ENCODE peak calls at places on chromosomes 16 and 17, in six cellular contexts. N is SK-N-SH, I is HCT116, R is K562, J is GM12878, V is HepG2. X is an unnamed sample.

GRCh38 chr17:68355093-68355492 is 63.8 kb downstream of the ARSG start:
- DNase-seq in N (no peak), I (no peak), R (no peak), J (no peak), V (no peak), X (no peak)

GRCh38 chr17:17837966-17838962 is 1.5 kb upstream of the SREBF1 start:
- DNase-seq in N (no peak), I (peak), R (no peak), J (no peak), V (peak), X (no peak)

GRCh38 chr17:8935194-8935593 is 30.3 kb downstream of the PIK3R5 start:
- DNase-seq in N (no peak), I (no peak), R (no peak), J (no peak), V (no peak), X (no peak)

GRCh38 chr17:61253937-61254677 is 145.5 kb upstream of the TBX2 start:
- DNase-seq in N (no peak), I (no peak), R (no peak), J (no peak), V (no peak), X (no peak)

GRCh38 chr17:32277284-32277683 is 11.7 kb downstream of the RHBDL3 start:
- DNase-seq in N (no peak), I (no peak), R (no peak), J (no peak), V (no peak), X (peak)

GRCh38 chr16:49492090-49492801 is 118.6 kb downstream of the C16orf78 start:
- DNase-seq in N (peak), I (no peak), R (peak), J (no peak), V (no peak), X (no peak)

GRCh38 chr16:20385844-20386832 is 18.4 kb downstream of the PDILT start:
- DNase-seq in N (peak), I (peak), R (peak), J (no peak), V (peak), X (peak)

GRCh38 chr16:17109413-17109812 is 361.3 kb downstream of the XYLT1 start:
- DNase-seq in N (no peak), I (no peak), R (no peak), J (no peak), V (no peak), X (no peak)

GRCh38 chr16:67966549-67967182 is 1.8 kb downstream of the SLC12A4 start:
- DNase-seq in N (no peak), I (peak), R (peak), J (no peak), V (peak), X (peak)

GRCh38 chr16:64282181-64282580 is 839.7 kb downstream of the CDH11 start:
- DNase-seq in N (no peak), I (no peak), R (no peak), J (no peak), V (no peak), X (no peak)

GRCh38 chr17:1143573-1143972 is 36.2 kb downstream of the ABR start:
- DNase-seq in N (peak), I (no peak), R (no peak), J (no peak), V (no peak), X (no peak)

GRCh38 chr17:49634487-49634865 is 43.4 kb downstream of the SPOP start:
- DNase-seq in N (no peak), I (no peak), R (no peak), J (no peak), V (no peak), X (no peak)

GRCh38 chr16:67395105-67395457 is 1.8 kb upstream of the TPPP3 start:
- DNase-seq in N (no peak), I (no peak), R (no peak), J (no peak), V (no peak), X (no peak)

GRCh38 chr17:59418732-59419166 is 87.3 kb downstream of the YPEL2 start:
- DNase-seq in N (peak), I (no peak), R (no peak), J (no peak), V (no peak), X (no peak)

GRCh38 chr16:72961115-72961832 is 86.7 kb downstream of the ZFHX3 start:
- DNase-seq in N (peak), I (no peak), R (peak), J (no peak), V (no peak), X (no peak)

GRCh38 chr17:8120520-8121443 is 2.5 kb upstream of the ALOXE3 start:
- DNase-seq in N (peak), I (peak), R (peak), J (peak), V (no peak), X (no peak)

GRCh38 chr17:79042421-79043190 is 18.6 kb downstream of the C1QTNF1 start:
- DNase-seq in N (peak), I (peak), R (peak), J (no peak), V (peak), X (peak)

GRCh38 chr17:4625181-4625601 is 16.3 kb downstream of the ALOX15 start:
- DNase-seq in N (no peak), I (no peak), R (no peak), J (no peak), V (no peak), X (no peak)

GRCh38 chr17:38628441-38628840 is 22.7 kb upstream of the SRCIN1 start:
- DNase-seq in N (peak), I (peak), R (peak), J (no peak), V (peak), X (peak)

GRCh38 chr16:14240216-14240843 is 169.2 kb downstream of the MRTFB start:
- DNase-seq in N (no peak), I (no peak), R (no peak), J (no peak), V (peak), X (no peak)

GRCh38 chr17:14553847-14554246 is 253.0 kb downstream of the HS3ST3B1 start:
- DNase-seq in N (no peak), I (no peak), R (no peak), J (no peak), V (no peak), X (no peak)

GRCh38 chr17:31469959-31470358 is 78.5 kb downstream of the RAB11FIP4 start:
- DNase-seq in N (no peak), I (no peak), R (no peak), J (no peak), V (peak), X (no peak)

GRCh38 chr16:85607331-85607765 is 5.8 kb upstream of the GSE1 start:
- DNase-seq in N (peak), I (no peak), R (peak), J (no peak), V (no peak), X (no peak)

GRCh38 chr16:54275956-54276355 is 10.6 kb downstream of the IRX3 start:
- DNase-seq in N (no peak), I (no peak), R (no peak), J (no peak), V (no peak), X (no peak)

GRCh38 chr17:6843241-6843890 is 11.8 kb upstream of the TEKT1 start:
- DNase-seq in N (peak), I (peak), R (peak), J (no peak), V (peak), X (peak)

GRCh38 chr17:69578385-69578936 is 164.0 kb downstream of the MAP2K6 start:
- DNase-seq in N (no peak), I (no peak), R (no peak), J (no peak), V (no peak), X (no peak)

GRCh38 chr17:27473748-27474609 is 17.7 kb downstream of the KSR1 start:
- DNase-seq in N (no peak), I (no peak), R (peak), J (peak), V (no peak), X (peak)

GRCh38 chr17:57234252-57235092 is 21.9 kb upstream of the MSI2 start:
- DNase-seq in N (no peak), I (no peak), R (no peak), J (no peak), V (no peak), X (no peak)

GRCh38 chr17:1645207-1646171 is at the start of gene SCARF1:
- DNase-seq in N (no peak), I (no peak), R (no peak), J (no peak), V (no peak), X (no peak)

GRCh38 chr16:80299416-80299815 is 241.4 kb upstream of the DYNLRB2 start:
- DNase-seq in N (no peak), I (no peak), R (no peak), J (no peak), V (peak), X (peak)

GRCh38 chr17:59914274-59914854 is 21.4 kb downstream of the RPS6KB1 start:
- DNase-seq in N (peak), I (peak), R (peak), J (no peak), V (peak), X (peak)

GRCh38 chr17:29342148-29342765 is 47.9 kb upstream of the TAOK1 start:
- DNase-seq in N (no peak), I (no peak), R (no peak), J (no peak), V (no peak), X (no peak)

GRCh38 chr17:55540414-55541091 is 29.3 kb upstream of the SMIM36 start:
- DNase-seq in N (no peak), I (no peak), R (no peak), J (no peak), V (no peak), X (no peak)

GRCh38 chr17:1966274-1967086 is 58.7 kb downstream of the RTN4RL1 start:
- DNase-seq in N (no peak), I (no peak), R (no peak), J (no peak), V (no peak), X (no peak)

GRCh38 chr17:4854181-4854681 is 21.1 kb downstream of the MINK1 start:
- DNase-seq in N (no peak), I (no peak), R (no peak), J (no peak), V (peak), X (no peak)

GRCh38 chr17:17445296-17445924 is 31.4 kb upstream of the MED9 start:
- DNase-seq in N (no peak), I (no peak), R (no peak), J (no peak), V (no peak), X (peak)

GRCh38 chr16:59527206-59527997 is 793.3 kb upstream of the GOT2 start:
- DNase-seq in N (no peak), I (no peak), R (no peak), J (no peak), V (no peak), X (peak)
- TF ChIP-seq JUND in N (no peak), I (no peak), R (no peak), J (no peak), V (no peak), X (no peak)

DNA sequence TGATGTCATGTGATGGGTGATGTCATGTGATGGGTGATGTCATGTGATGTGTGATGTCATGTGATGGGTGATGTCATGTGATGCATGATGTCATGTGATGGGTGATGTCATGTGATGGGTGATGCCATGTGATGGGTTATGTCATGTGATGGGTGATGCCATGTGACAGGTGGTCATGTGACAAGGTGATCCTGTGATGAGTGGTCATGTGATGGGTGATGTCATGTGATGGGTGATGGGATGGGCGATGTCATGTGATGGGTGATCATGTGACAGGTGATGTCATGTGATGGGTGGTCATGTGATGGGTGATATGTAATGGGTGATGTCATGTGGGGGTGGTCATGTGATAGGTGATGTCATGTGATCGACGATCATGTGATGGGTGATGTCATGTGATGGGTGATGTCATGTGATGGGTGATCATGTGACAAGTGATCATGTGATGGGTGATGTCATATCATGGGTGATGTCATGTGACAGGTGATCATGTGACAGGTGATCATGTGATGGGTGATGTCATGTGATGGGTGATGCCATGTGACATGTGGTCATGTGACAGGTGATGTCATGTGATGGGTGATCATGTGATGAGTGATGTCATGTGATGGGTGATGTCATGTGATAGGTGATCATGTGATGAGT is 17.2 kb downstream of the CD300LB start:
- DNase-seq in N (no peak), I (peak), R (peak), J (peak), V (peak), X (no peak)
- TF ChIP-seq JUND in N (no peak), I (peak), R (peak), J (no peak), V (peak), X (no peak)

GRCh38 chr16:2437032-2437790 is 8.0 kb downstream of the CCNF start:
- DNase-seq in N (no peak), I (no peak), R (no peak), J (no peak), V (no peak), X (no peak)
- TF ChIP-seq JUND in N (no peak), I (no peak), R (no peak), J (no peak), V (no peak), X (no peak)

GRCh38 chr16:29804455-29805231 is 1.7 kb upstream of the MAZ start:
- DNase-seq in N (no peak), I (no peak), R (peak), J (no peak), V (no peak), X (no peak)
- TF ChIP-seq JUND in N (no peak), I (no peak), R (no peak), J (no peak), V (no peak), X (no peak)

GRCh38 chr16:84054271-84054670 is 11.7 kb upstream of the SLC38A8 start:
- DNase-seq in N (no peak), I (no peak), R (no peak), J (no peak), V (no peak), X (no peak)
- TF ChIP-seq JUND in N (no peak), I (no peak), R (no peak), J (no peak), V (no peak), X (no peak)

DNA sequence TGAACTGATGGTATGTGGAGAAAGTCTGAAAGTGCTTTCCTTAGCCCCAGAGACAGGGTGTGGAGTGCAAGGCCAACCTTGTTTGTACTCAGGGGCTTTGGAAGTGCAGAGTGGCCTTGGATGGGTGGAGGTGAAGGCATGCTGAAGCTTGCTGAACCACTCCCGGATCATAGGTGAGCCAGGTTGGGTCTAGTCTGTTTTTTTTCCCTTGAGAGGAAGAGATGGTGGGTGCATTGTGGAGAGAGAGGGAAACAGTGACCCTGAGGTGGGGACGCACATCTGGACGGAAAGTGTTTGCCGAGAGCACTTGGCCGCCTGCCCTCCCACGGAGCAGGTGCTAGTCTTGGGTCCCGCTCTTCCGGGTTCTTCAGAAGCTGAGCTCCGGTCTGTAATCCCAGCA is 12.5 kb downstream of the ABAT start:
- DNase-seq in N (no peak), I (no peak), R (no peak), J (no peak), V (no peak), X (no peak)
- TF ChIP-seq JUND in N (no peak), I (no peak), R (no peak), J (no peak), V (no peak), X (no peak)